ENCODE peak calls at places on chromosomes 7 and 10, in four cellular contexts. W, U, T and B are unnamed samples. For H3K27me3, the result is how much of the 10 kb centered on the place peaks cover.

GRCh38 chr7:66505531-66506451 is 122.9 kb upstream of the KCTD7 start:
- DNase-seq in T (no peak), W (no peak), U (no peak), B (no peak)

GRCh38 chr7:135744938-135745701 is 3.5 kb downstream of the FAM180A start:
- DNase-seq in W (no peak), U (peak), T (no peak), B (no peak)

GRCh38 chr7:92808006-92808405 is 28.4 kb downstream of the CDK6 start:
- DNase-seq in U (no peak), T (no peak), W (no peak), B (no peak)

GRCh38 chr10:124680675-124681074 is 63.5 kb downstream of the FAM53B start:
- DNase-seq in U (peak), T (peak), W (peak), B (peak)

GRCh38 chr10:59750155-59750945 is 2.9 kb downstream of the MRLN start:
- DNase-seq in U (no peak), T (no peak), W (no peak), B (peak)

GRCh38 chr7:48426966-48427555 is 255.8 kb downstream of the ABCA13 start:
- DNase-seq in T (no peak), U (no peak), W (no peak), B (no peak)

GRCh38 chr7:106484562-106484961 is 176.4 kb downstream of the CCDC71L start:
- DNase-seq in T (no peak), W (no peak), U (peak), B (no peak)

GRCh38 chr10:20986049-20986448 is 88.9 kb upstream of the NEBL start:
- DNase-seq in T (no peak), U (no peak), W (no peak), B (no peak)

GRCh38 chr7:41788556-41788955 is 85.7 kb upstream of the INHBA start:
- DNase-seq in T (no peak), U (no peak), W (no peak), B (no peak)

GRCh38 chr10:3330687-3331086 is 158.1 kb upstream of the PITRM1 start:
- DNase-seq in T (peak), U (no peak), W (no peak), B (peak)

GRCh38 chr10:100637785-100638184 is 102.0 kb downstream of the HIF1AN start:
- DNase-seq in W (no peak), U (no peak), T (no peak), B (no peak)

GRCh38 chr7:98133181-98133580 is 26.5 kb downstream of the LMTK2 start:
- DNase-seq in W (no peak), U (no peak), T (no peak), B (no peak)

GRCh38 chr7:155799514-155799913 is 12.7 kb downstream of the SHH start:
- DNase-seq in T (no peak), W (no peak), U (no peak), B (no peak)

GRCh38 chr10:124701881-124702656 is 42.1 kb downstream of the FAM53B start:
- DNase-seq in U (peak), W (peak), T (no peak), B (peak)

GRCh38 chr7:144102041-144102440 is 7.3 kb upstream of the OR2A2 start:
- DNase-seq in U (no peak), W (no peak), T (no peak), B (no peak)

GRCh38 chr10:82377608-82378007 is 502.6 kb downstream of the NRG3 start:
- DNase-seq in T (no peak), W (no peak), U (no peak), B (no peak)

GRCh38 chr10:46520941-46521340 is 35.5 kb downstream of the GPRIN2 start:
- DNase-seq in T (peak), U (no peak), W (peak), B (no peak)

GRCh38 chr7:67450171-67450570 is 453.5 kb downstream of the TYW1 start:
- DNase-seq in U (no peak), W (no peak), T (no peak), B (no peak)

GRCh38 chr10:77456414-77456813 is 181.2 kb downstream of the KCNMA1 start:
- DNase-seq in U (no peak), T (no peak), W (no peak), B (no peak)

GRCh38 chr7:133583545-133584171 is 330.8 kb downstream of the EXOC4 start:
- DNase-seq in W (no peak), T (no peak), U (no peak), B (no peak)

GRCh38 chr7:120700806-120701205 is 157.1 kb downstream of the TSPAN12 start:
- DNase-seq in U (no peak), W (no peak), T (no peak), B (no peak)
- H3K27me3 ChIP-seq in U (under half), W (under half), T (under half), B (under half)

DNA sequence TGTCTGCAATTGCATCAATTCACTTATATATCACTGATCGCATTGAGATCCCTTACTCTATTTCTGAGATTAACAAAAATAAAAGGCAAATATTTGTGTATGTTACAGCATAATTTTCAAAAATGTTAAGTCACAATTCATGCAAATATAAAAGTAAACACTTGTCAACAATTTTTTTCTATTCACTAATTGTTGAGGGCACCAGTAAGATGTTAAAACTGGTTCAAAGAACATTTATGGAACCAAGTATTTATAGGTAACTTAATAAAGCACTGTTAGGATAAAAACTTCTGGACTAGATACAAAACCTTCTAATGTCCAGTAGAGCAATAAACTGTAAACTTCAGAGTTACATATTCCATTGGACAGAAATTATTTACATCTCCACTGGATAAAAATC is 586.1 kb upstream of the AUTS2 start:
- DNase-seq in U (no peak), T (no peak), W (no peak), B (no peak)
- TF ChIP-seq CTCF in U (no peak), T (no peak), W (no peak), B (no peak)

DNA sequence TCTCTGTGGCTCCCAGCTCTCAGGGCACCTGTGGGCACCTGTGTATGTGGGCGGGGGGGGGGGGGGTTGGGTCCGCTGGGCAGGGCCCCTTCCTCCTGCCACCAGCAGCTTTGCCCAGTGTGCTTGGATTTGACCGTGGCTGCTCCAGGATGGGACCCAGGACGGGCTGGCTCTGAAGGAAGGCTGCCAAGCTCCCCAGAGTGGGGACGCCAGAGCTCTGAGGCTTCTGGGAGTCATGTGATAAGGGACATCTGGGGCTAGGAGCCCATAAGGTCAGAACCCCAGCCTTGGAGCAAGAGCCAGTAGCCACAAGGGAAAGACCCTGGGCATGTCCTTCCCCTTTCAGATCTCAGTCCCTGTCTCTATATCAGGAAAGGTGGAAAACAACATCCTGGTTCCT is 21.9 kb upstream of the AMZ1 start:
- DNase-seq in U (no peak), T (no peak), W (no peak), B (no peak)
- H3K4me3 ChIP-seq in U (no peak), T (no peak), W (no peak), B (no peak)

GRCh38 chr10:50896721-50897120 is 11.3 kb upstream of the A1CF start:
- DNase-seq in T (no peak), W (no peak), U (no peak), B (no peak)
- H3K27me3 ChIP-seq in T (under half), W (under half), U (under half), B (under half)

DNA sequence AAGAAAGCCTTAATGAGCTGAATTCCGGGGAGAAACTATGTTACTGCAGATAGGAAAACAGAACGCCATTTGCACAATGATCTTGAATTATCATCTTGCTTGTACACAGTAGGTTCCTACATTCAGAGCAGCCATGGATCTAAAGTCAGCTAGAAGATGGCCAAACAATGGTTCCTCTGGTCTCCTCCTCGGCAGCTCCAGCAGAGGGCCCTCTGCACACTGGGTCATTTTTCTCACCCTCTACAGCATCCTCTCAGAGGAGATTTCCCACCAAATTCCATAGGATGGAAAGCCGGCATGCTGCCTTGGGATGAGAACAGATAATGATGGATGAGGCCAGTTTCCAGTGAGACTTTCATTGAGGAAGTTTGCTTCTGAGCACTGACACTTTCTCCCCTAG is 308.5 kb upstream of the NFE2L3 start:
- DNase-seq in T (no peak), U (no peak), W (no peak), B (no peak)
- TF ChIP-seq CTCF in T (no peak), U (no peak), W (no peak), B (no peak)